ENCODE peak calls at places on chromosomes 2 and 18, in five cellular contexts. J, L, W, D and M are unnamed samples.

GRCh38 chr2:232885264-232885961 is 15.3 kb downstream of the SNORC start:
- DNase-seq in J (no peak), L (no peak), W (no peak), D (no peak), M (no peak)

GRCh38 chr2:20590704-20591515 is 60.0 kb downstream of the HS1BP3 start:
- DNase-seq in J (no peak), L (no peak), W (no peak), D (no peak), M (no peak)

GRCh38 chr2:216343221-216343985 is 28.9 kb downstream of the MARCHF4 start:
- DNase-seq in J (peak), L (no peak), W (no peak), D (no peak), M (peak)

GRCh38 chr2:164746713-164747112 is 94.9 kb downstream of the COBLL1 start:
- DNase-seq in J (no peak), L (no peak), W (no peak), D (no peak), M (no peak)

GRCh38 chr18:5543854-5544389 is at the start of gene EPB41L3:
- DNase-seq in J (no peak), L (no peak), W (no peak), D (peak), M (peak)

GRCh38 chr18:61551586-61551985 is 218.4 kb downstream of the CDH20 start:
- DNase-seq in J (peak), L (peak), W (peak), D (peak), M (peak)

GRCh38 chr2:726158-726557 is 49.0 kb upstream of the TMEM18 start:
- DNase-seq in J (no peak), L (no peak), W (no peak), D (no peak), M (no peak)

GRCh38 chr2:1856922-1857321 is 112.6 kb upstream of the PXDN start:
- DNase-seq in J (peak), L (no peak), W (no peak), D (no peak), M (peak)

GRCh38 chr2:118686364-118686763 is 161.1 kb downstream of the EN1 start:
- DNase-seq in J (no peak), L (no peak), W (no peak), D (peak), M (no peak)

GRCh38 chr2:207734264-207734635 is 22.8 kb downstream of the CCNYL1 start:
- DNase-seq in J (peak), L (no peak), W (peak), D (peak), M (peak)

GRCh38 chr2:125450092-125450491 is 1205.9 kb upstream of the GYPC start:
- DNase-seq in J (no peak), L (no peak), W (no peak), D (no peak), M (no peak)

GRCh38 chr2:30237346-30238142 is 6.2 kb downstream of the LBH start:
- DNase-seq in J (no peak), L (no peak), W (no peak), D (no peak), M (no peak)

GRCh38 chr2:233676046-233676445 is 4.3 kb downstream of the UGT1A9 start:
- DNase-seq in J (no peak), L (no peak), W (no peak), D (no peak), M (peak)

GRCh38 chr2:223586261-223586660 is 15.9 kb downstream of the SCG2 start:
- DNase-seq in J (peak), L (no peak), W (peak), D (peak), M (peak)

GRCh38 chr2:67895171-67895941 is 167.4 kb downstream of the C1D start:
- DNase-seq in J (no peak), L (no peak), W (no peak), D (no peak), M (peak)